ENCODE peak calls at places on chromosomes 11 and 22, in eight cellular contexts. Z is RWPE1; Q is activated CD4-positive, alpha-beta T cell treated with anti-CD3 and anti-CD28 coated beads for 36 hours; D is mucosa of gallbladder; H is activated CD8-positive, alpha-beta T cell treated with anti-CD3 and anti-CD28 coated beads, Interleukin-2, amount 10 ng/mL, durations not matched to agents 7 days and 5 days; Y is MM.1S; C is pancreas; U is GM12891. A is an unnamed sample.
A peak's percentile ranks its signal among the peaks of the same experiment; 100 is the strongest.

GRCh38 chr22:48500481-48501230 is 1327.0 kb downstream of the BRD1 start:
- DNase-seq in Z (no peak), Q (no peak), D (no peak), H (no peak), Y (no peak), C (no peak), U (no peak), A (no peak)

GRCh38 chr11:119902656-119903181 is 173.7 kb upstream of the NECTIN1 start:
- DNase-seq in Z (no peak), Q (no peak), D (no peak), H (no peak), Y (no peak), C (no peak), U (no peak), A (no peak)

GRCh38 chr22:31968022-31968421 is 23.7 kb downstream of the YWHAH start:
- DNase-seq in Z (no peak), Q (no peak), D (no peak), H (no peak), Y (no peak), C (no peak), U (no peak), A (no peak)

GRCh38 chr11:130020323-130020722 is 17.7 kb upstream of the PRDM10 start:
- DNase-seq in Z (no peak), Q (no peak), D (no peak), H (no peak), Y (no peak), C (no peak), U (no peak), A (peak; percentile 48)

GRCh38 chr22:45678961-45679912 is 7.6 kb downstream of the ATXN10 start:
- DNase-seq in Z (peak; percentile 40), Q (no peak), D (no peak), H (no peak), Y (no peak), C (no peak), U (no peak), A (no peak)

GRCh38 chr11:122363306-122363705 is 247.3 kb upstream of the BLID start:
- DNase-seq in Z (no peak), Q (no peak), D (no peak), H (no peak), Y (no peak), C (no peak), U (no peak), A (no peak)

GRCh38 chr11:115912484-115912945 is 408.3 kb upstream of the CADM1 start:
- DNase-seq in Z (no peak), Q (no peak), D (no peak), H (no peak), Y (peak; percentile 55), C (no peak), U (no peak), A (no peak)

GRCh38 chr22:46937185-46937584 is 174.7 kb downstream of the TBC1D22A start:
- DNase-seq in Z (no peak), Q (no peak), D (no peak), H (no peak), Y (no peak), C (no peak), U (no peak), A (no peak)

GRCh38 chr11:92204731-92205130 is 19.9 kb upstream of the FAT3 start:
- DNase-seq in Z (no peak), Q (no peak), D (no peak), H (no peak), Y (no peak), C (no peak), U (no peak), A (no peak)

GRCh38 chr11:65851083-65851579 is 6.8 kb downstream of the CFL1 start:
- DNase-seq in Z (no peak), Q (no peak), D (no peak), H (peak; percentile 54), Y (no peak), C (peak; percentile 20), U (no peak), A (peak; percentile 58)

GRCh38 chr11:13880719-13881118 is 81.8 kb upstream of the SPON1 start:
- DNase-seq in Z (no peak), Q (no peak), D (no peak), H (no peak), Y (no peak), C (no peak), U (no peak), A (no peak)

GRCh38 chr11:120547871-120548681 is 36.5 kb downstream of the GRIK4 start:
- DNase-seq in Z (peak; percentile 75), Q (no peak), D (peak; percentile 94), H (no peak), Y (no peak), C (peak; percentile 98), U (no peak), A (no peak)

GRCh38 chr11:12841946-12842630 is 167.0 kb upstream of the RASSF10 start:
- DNase-seq in Z (peak; percentile 50), Q (no peak), D (no peak), H (peak; percentile 28), Y (no peak), C (peak; percentile 45), U (no peak), A (no peak)

GRCh38 chr11:7703785-7704184 is 2.5 kb downstream of the OVCH2 start:
- DNase-seq in Z (no peak), Q (no peak), D (no peak), H (no peak), Y (no peak), C (no peak), U (no peak), A (no peak)

GRCh38 chr11:62545437-62546243 is 966 bp downstream of the AHNAK start:
- DNase-seq in Z (peak; percentile 96), Q (peak; percentile 74), D (peak; percentile 90), H (peak; percentile 47), Y (no peak), C (peak; percentile 88), U (no peak), A (peak; percentile 94)

GRCh38 chr11:36273110-36273509 is 16.1 kb downstream of the COMMD9 start:
- DNase-seq in Z (no peak), Q (no peak), D (no peak), H (no peak), Y (no peak), C (no peak), U (no peak), A (no peak)

GRCh38 chr11:1341928-1342524 is 32.6 kb upstream of the TOLLIP start:
- DNase-seq in Z (peak; percentile 9), Q (no peak), D (no peak), H (no peak), Y (no peak), C (peak; percentile 2), U (no peak), A (no peak)

GRCh38 chr11:14373941-14374646 is 15.1 kb upstream of the RRAS2 start:
- DNase-seq in Z (no peak), Q (no peak), D (peak; percentile 38), H (no peak), Y (no peak), C (peak; percentile 37), U (no peak), A (no peak)

GRCh38 chr22:48740731-48741405 is 1086.8 kb downstream of the BRD1 start:
- DNase-seq in Z (no peak), Q (no peak), D (no peak), H (no peak), Y (no peak), C (no peak), U (no peak), A (no peak)

GRCh38 chr11:125166347-125166841 is 1.8 kb downstream of the PKNOX2 start:
- DNase-seq in Z (no peak), Q (peak; percentile 27), D (no peak), H (no peak), Y (no peak), C (peak; percentile 33), U (peak; percentile 29), A (no peak)

GRCh38 chr11:47944555-47945128 is 35.7 kb upstream of the PTPRJ start:
- DNase-seq in Z (no peak), Q (no peak), D (no peak), H (no peak), Y (no peak), C (no peak), U (no peak), A (no peak)

GRCh38 chr22:22710719-22711531 is 66.5 kb downstream of the GGTLC2 start:
- DNase-seq in Z (peak; percentile 30), Q (peak; percentile 86), D (peak; percentile 87), H (peak; percentile 81), Y (peak; percentile 52), C (peak; percentile 77), U (no peak), A (peak; percentile 35)

GRCh38 chr22:42511401-42511891 is 8.2 kb downstream of the RRP7A start:
- DNase-seq in Z (no peak), Q (no peak), D (no peak), H (no peak), Y (no peak), C (no peak), U (no peak), A (no peak)

GRCh38 chr11:31366795-31367194 is 2.7 kb downstream of the DCDC1 start:
- DNase-seq in Z (no peak), Q (peak; percentile 8), D (no peak), H (peak; percentile 38), Y (no peak), C (no peak), U (no peak), A (no peak)

GRCh38 chr11:35814720-35815305 is 129.0 kb upstream of the LDLRAD3 start:
- DNase-seq in Z (no peak), Q (no peak), D (no peak), H (no peak), Y (no peak), C (no peak), U (no peak), A (no peak)

GRCh38 chr11:129987950-129988349 is 14.7 kb downstream of the PRDM10 start:
- DNase-seq in Z (no peak), Q (no peak), D (no peak), H (no peak), Y (no peak), C (no peak), U (no peak), A (no peak)

GRCh38 chr11:25838918-25839611 is 492.9 kb upstream of the ANO3 start:
- DNase-seq in Z (peak; percentile 2), Q (no peak), D (no peak), H (no peak), Y (no peak), C (no peak), U (no peak), A (no peak)

GRCh38 chr11:93267383-93267782 is 63.2 kb upstream of the DEUP1 start:
- DNase-seq in Z (no peak), Q (no peak), D (no peak), H (no peak), Y (no peak), C (no peak), U (no peak), A (no peak)

GRCh38 chr11:6298605-6299004 is 21.7 kb downstream of the CAVIN3 start:
- DNase-seq in Z (peak; percentile 39), Q (peak; percentile 59), D (peak; percentile 21), H (peak; percentile 30), Y (peak; percentile 52), C (peak; percentile 74), U (no peak), A (no peak)

GRCh38 chr22:47605886-47606285 is 843.4 kb downstream of the TBC1D22A start:
- DNase-seq in Z (no peak), Q (no peak), D (no peak), H (no peak), Y (no peak), C (no peak), U (no peak), A (no peak)

GRCh38 chr11:65645710-65646109 is 7.8 kb downstream of the SIPA1 start:
- DNase-seq in Z (no peak), Q (no peak), D (no peak), H (no peak), Y (no peak), C (no peak), U (no peak), A (peak; percentile 60)

A was measured in 8988T.